ENCODE peak calls at places on chromosomes 7 and 10, in five cellular contexts. One of them, this sample, is unnamed.
A peak's percentile ranks its signal among the peaks of the same experiment; 100 is the strongest.

GRCh38 chr10:47164126-47164799 is 135.7 kb upstream of the GDF10 start:
- DNase-seq in coronary artery: no peak
- DNase-seq in IMR-90: peak; percentile 91
- DNase-seq in aorta: no peak
- DNase-seq in GM23248: peak; percentile 75
- DNase-seq in this sample: peak; percentile 93

GRCh38 chr7:150898475-150899011 is 46.2 kb downstream of the AOC1 start:
- DNase-seq in GM23248: peak; percentile 76
- DNase-seq in IMR-90: peak; percentile 48
- DNase-seq in aorta: peak; percentile 79
- DNase-seq in coronary artery: no peak
- DNase-seq in this sample: peak; percentile 65

GRCh38 chr7:138235207-138235606 is 158.9 kb downstream of the AKR1D1 start:
- DNase-seq in coronary artery: no peak
- DNase-seq in GM23248: no peak
- DNase-seq in IMR-90: no peak
- DNase-seq in aorta: no peak
- DNase-seq in this sample: no peak

GRCh38 chr7:69844264-69844868 is 246.1 kb downstream of the AUTS2 start:
- DNase-seq in coronary artery: no peak
- DNase-seq in IMR-90: no peak
- DNase-seq in GM23248: no peak
- DNase-seq in aorta: no peak
- DNase-seq in this sample: no peak

GRCh38 chr10:107390563-107390962 is 226.1 kb upstream of the SORCS1 start:
- DNase-seq in coronary artery: no peak
- DNase-seq in aorta: no peak
- DNase-seq in GM23248: no peak
- DNase-seq in IMR-90: no peak
- DNase-seq in this sample: no peak

GRCh38 chr7:133796778-133797177 is 330.4 kb upstream of the LRGUK start:
- DNase-seq in coronary artery: no peak
- DNase-seq in GM23248: no peak
- DNase-seq in aorta: no peak
- DNase-seq in IMR-90: no peak
- DNase-seq in this sample: no peak

GRCh38 chr10:73979428-73980407 is 18.2 kb upstream of the VCL start:
- DNase-seq in aorta: no peak
- DNase-seq in IMR-90: no peak
- DNase-seq in coronary artery: no peak
- DNase-seq in GM23248: no peak
- DNase-seq in this sample: no peak

GRCh38 chr7:103857435-103857834 is 132.0 kb downstream of the RELN start:
- DNase-seq in coronary artery: no peak
- DNase-seq in IMR-90: no peak
- DNase-seq in aorta: no peak
- DNase-seq in GM23248: no peak
- DNase-seq in this sample: no peak

GRCh38 chr7:130896898-130897514 is 163.0 kb upstream of the KLF14 start:
- DNase-seq in GM23248: peak; percentile 92
- DNase-seq in coronary artery: peak; percentile 85
- DNase-seq in IMR-90: peak; percentile 84
- DNase-seq in aorta: peak; percentile 80
- DNase-seq in this sample: no peak

GRCh38 chr10:11699546-11700097 is 42.6 kb upstream of the ECHDC3 start:
- DNase-seq in IMR-90: no peak
- DNase-seq in coronary artery: no peak
- DNase-seq in aorta: no peak
- DNase-seq in GM23248: no peak
- DNase-seq in this sample: no peak

GRCh38 chr7:36683111-36683510 is 41.2 kb downstream of the AOAH start:
- DNase-seq in GM23248: no peak
- DNase-seq in aorta: no peak
- DNase-seq in coronary artery: no peak
- DNase-seq in IMR-90: no peak
- DNase-seq in this sample: no peak

GRCh38 chr10:73650537-73651331 is 5.1 kb downstream of the SYNPO2L start:
- DNase-seq in IMR-90: peak; percentile 97
- DNase-seq in aorta: no peak
- DNase-seq in GM23248: peak; percentile 86
- DNase-seq in coronary artery: no peak
- DNase-seq in this sample: peak; percentile 90

GRCh38 chr7:67663644-67664043 is 667.0 kb downstream of the TYW1 start:
- DNase-seq in aorta: no peak
- DNase-seq in coronary artery: no peak
- DNase-seq in IMR-90: no peak
- DNase-seq in GM23248: no peak
- DNase-seq in this sample: no peak

GRCh38 chr10:91797077-91797690 is 1.0 kb upstream of the TNKS2 start:
- DNase-seq in coronary artery: no peak
- DNase-seq in IMR-90: no peak
- DNase-seq in GM23248: no peak
- DNase-seq in aorta: no peak
- DNase-seq in this sample: no peak

GRCh38 chr7:33764752-33765451 is 140.4 kb upstream of the BMPER start:
- DNase-seq in IMR-90: peak; percentile 93
- DNase-seq in GM23248: peak; percentile 94
- DNase-seq in aorta: no peak
- DNase-seq in coronary artery: no peak
- DNase-seq in this sample: peak; percentile 83

GRCh38 chr10:125076121-125076825 is 84.1 kb downstream of the CTBP2 start:
- DNase-seq in IMR-90: no peak
- DNase-seq in aorta: peak; percentile 24
- DNase-seq in coronary artery: no peak
- DNase-seq in GM23248: no peak
- DNase-seq in this sample: no peak

GRCh38 chr10:81978238-81978637 is 103.2 kb downstream of the NRG3 start:
- DNase-seq in aorta: no peak
- DNase-seq in GM23248: peak; percentile 9
- DNase-seq in IMR-90: no peak
- DNase-seq in coronary artery: no peak
- DNase-seq in this sample: no peak

GRCh38 chr10:91284486-91285090 is 64.1 kb downstream of the PCGF5 start:
- DNase-seq in GM23248: no peak
- DNase-seq in aorta: no peak
- DNase-seq in IMR-90: peak; percentile 59
- DNase-seq in coronary artery: no peak
- DNase-seq in this sample: no peak

GRCh38 chr10:104329754-104330153 is 8.5 kb downstream of the ITPRIP start:
- DNase-seq in aorta: peak; percentile 48
- DNase-seq in IMR-90: peak; percentile 84
- DNase-seq in coronary artery: no peak
- DNase-seq in GM23248: peak; percentile 96
- DNase-seq in this sample: peak; percentile 79

GRCh38 chr10:60778978-60779668 is 845 bp downstream of the CDK1 start:
- DNase-seq in GM23248: peak; percentile 48
- DNase-seq in coronary artery: no peak
- DNase-seq in aorta: peak; percentile 46
- DNase-seq in IMR-90: no peak
- DNase-seq in this sample: no peak

GRCh38 chr7:30134523-30135270 is at the start of gene MTURN:
- DNase-seq in aorta: peak; percentile 92
- DNase-seq in coronary artery: peak; percentile 92
- DNase-seq in GM23248: peak; percentile 97
- DNase-seq in IMR-90: peak; percentile 77
- DNase-seq in this sample: peak; percentile 69

GRCh38 chr7:144842377-144842851 is 6.6 kb upstream of the TPK1 start:
- DNase-seq in GM23248: no peak
- DNase-seq in IMR-90: no peak
- DNase-seq in aorta: peak; percentile 64
- DNase-seq in coronary artery: no peak
- DNase-seq in this sample: no peak

GRCh38 chr10:112160834-112161233 is 22.7 kb downstream of the GPAM start:
- DNase-seq in GM23248: peak; percentile 9
- DNase-seq in coronary artery: no peak
- DNase-seq in IMR-90: no peak
- DNase-seq in aorta: no peak
- DNase-seq in this sample: no peak

GRCh38 chr7:133512560-133512959 is 259.7 kb downstream of the EXOC4 start:
- DNase-seq in coronary artery: no peak
- DNase-seq in IMR-90: peak; percentile 94
- DNase-seq in GM23248: no peak
- DNase-seq in aorta: no peak
- DNase-seq in this sample: peak; percentile 84

GRCh38 chr7:482521-483083 is 37.0 kb downstream of the PDGFA start:
- DNase-seq in aorta: no peak
- DNase-seq in coronary artery: no peak
- DNase-seq in GM23248: no peak
- DNase-seq in IMR-90: no peak
- DNase-seq in this sample: no peak

GRCh38 chr10:11382187-11382586 is 229.3 kb downstream of the USP6NL start:
- DNase-seq in IMR-90: no peak
- DNase-seq in GM23248: no peak
- DNase-seq in aorta: no peak
- DNase-seq in coronary artery: no peak
- DNase-seq in this sample: no peak

GRCh38 chr7:2106920-2107319 is 125.8 kb downstream of the MAD1L1 start:
- DNase-seq in IMR-90: peak; percentile 67
- DNase-seq in aorta: no peak
- DNase-seq in coronary artery: no peak
- DNase-seq in GM23248: peak; percentile 40
- DNase-seq in this sample: peak; percentile 20

GRCh38 chr7:5382281-5383041 is 41.2 kb downstream of the TNRC18 start:
- DNase-seq in aorta: no peak
- DNase-seq in IMR-90: peak; percentile 15
- DNase-seq in coronary artery: no peak
- DNase-seq in GM23248: peak; percentile 38
- DNase-seq in this sample: peak; percentile 60

GRCh38 chr7:136874393-136875032 is 6.1 kb downstream of the CHRM2 start:
- DNase-seq in IMR-90: peak; percentile 73
- DNase-seq in aorta: no peak
- DNase-seq in GM23248: peak; percentile 42
- DNase-seq in coronary artery: no peak
- DNase-seq in this sample: no peak

GRCh38 chr10:73779539-73780197 is 2.2 kb upstream of the CHCHD1 start:
- DNase-seq in GM23248: no peak
- DNase-seq in IMR-90: no peak
- DNase-seq in aorta: peak; percentile 2
- DNase-seq in coronary artery: no peak
- DNase-seq in this sample: no peak

GRCh38 chr10:132834891-132835847 is 49.2 kb upstream of the NKX6-2 start:
- DNase-seq in GM23248: no peak
- DNase-seq in coronary artery: peak; percentile 63
- DNase-seq in IMR-90: no peak
- DNase-seq in aorta: peak; percentile 26
- DNase-seq in this sample: no peak

GRCh38 chr10:131561897-131562296 is 250.4 kb upstream of the TCERG1L start:
- DNase-seq in IMR-90: no peak
- DNase-seq in GM23248: no peak
- DNase-seq in coronary artery: peak; percentile 38
- DNase-seq in aorta: no peak
- DNase-seq in this sample: no peak
- H3K27ac ChIP-seq in IMR-90: no peak overlapping the region
- H3K27ac ChIP-seq in GM23248: no peak overlapping the region
- H3K27ac ChIP-seq in coronary artery: no peak overlapping the region
- H3K27ac ChIP-seq in aorta: no peak overlapping the region
- H3K27ac ChIP-seq in this sample: no peak overlapping the region

DNA sequence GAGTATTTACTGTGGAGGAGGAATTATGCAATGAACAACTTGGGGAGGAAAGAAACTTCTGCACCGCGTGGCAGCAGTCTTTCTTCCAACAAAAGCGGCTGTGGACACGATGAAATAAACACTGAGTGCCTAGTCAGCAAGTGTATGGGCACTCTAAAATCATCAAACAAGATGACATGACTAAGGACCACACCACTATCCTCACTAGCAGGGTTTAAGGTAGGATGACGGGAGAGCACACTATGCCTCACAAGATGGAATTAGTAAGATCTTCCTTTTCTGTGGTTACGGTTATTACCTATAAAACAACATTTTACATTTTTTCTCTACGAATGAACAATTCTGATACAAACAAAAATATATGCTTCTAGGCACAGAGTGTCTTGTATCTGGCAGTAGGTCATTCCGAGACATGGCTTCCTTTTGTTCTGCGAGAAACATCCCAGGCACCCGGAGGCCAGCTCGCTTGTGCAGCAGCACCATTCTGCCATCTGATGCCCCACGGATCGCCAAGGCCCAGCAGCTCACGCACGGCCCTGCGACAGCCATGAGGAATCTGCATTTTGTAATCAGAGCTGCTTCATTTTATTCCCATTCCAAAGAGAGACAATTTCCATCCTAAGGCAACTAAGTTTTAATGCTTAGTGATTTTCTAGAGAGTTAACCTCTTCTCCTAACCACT is 54.1 kb upstream of the NCAPG2 start:
- DNase-seq in coronary artery: no peak
- DNase-seq in IMR-90: no peak
- DNase-seq in GM23248: no peak
- DNase-seq in aorta: no peak
- DNase-seq in this sample: no peak
- H3K27ac ChIP-seq in coronary artery: no peak overlapping the region
- H3K27ac ChIP-seq in IMR-90: no peak overlapping the region
- H3K27ac ChIP-seq in GM23248: no peak overlapping the region
- H3K27ac ChIP-seq in aorta: no peak overlapping the region
- H3K27ac ChIP-seq in this sample: no peak overlapping the region

GRCh38 chr7:47474937-47475879 is 106.7 kb downstream of the TNS3 start:
- DNase-seq in GM23248: peak; percentile 98
- DNase-seq in coronary artery: peak; percentile 96
- DNase-seq in aorta: peak; percentile 96
- DNase-seq in IMR-90: peak; percentile 96
- DNase-seq in this sample: peak; percentile 94

GRCh38 chr7:47471831-47472230 is 110.1 kb downstream of the TNS3 start:
- DNase-seq in aorta: no peak
- DNase-seq in coronary artery: no peak
- DNase-seq in IMR-90: no peak
- DNase-seq in GM23248: peak; percentile 14
- DNase-seq in this sample: no peak

GRCh38 chr7:47472444-47473157 is 109.3 kb downstream of the TNS3 start:
- DNase-seq in coronary artery: no peak
- DNase-seq in GM23248: no peak
- DNase-seq in IMR-90: no peak
- DNase-seq in aorta: peak; percentile 47
- DNase-seq in this sample: no peak

GRCh38 chr7:47474211-47474936 is 107.5 kb downstream of the TNS3 start:
- DNase-seq in GM23248: no peak
- DNase-seq in IMR-90: peak; percentile 28
- DNase-seq in coronary artery: no peak
- DNase-seq in aorta: peak; percentile 17
- DNase-seq in this sample: no peak

GRCh38 chr7:47473499-47474210 is 108.3 kb downstream of the TNS3 start:
- DNase-seq in aorta: peak; percentile 78
- DNase-seq in GM23248: peak; percentile 38
- DNase-seq in coronary artery: no peak
- DNase-seq in IMR-90: peak; percentile 58
- DNase-seq in this sample: no peak
- H3K27ac ChIP-seq in aorta: no peak overlapping the region
- H3K27ac ChIP-seq in GM23248: no peak overlapping the region
- H3K27ac ChIP-seq in coronary artery: peak overlapping the region; percentile 77
- H3K27ac ChIP-seq in IMR-90: no peak overlapping the region
- H3K27ac ChIP-seq in this sample: no peak overlapping the region

DNA sequence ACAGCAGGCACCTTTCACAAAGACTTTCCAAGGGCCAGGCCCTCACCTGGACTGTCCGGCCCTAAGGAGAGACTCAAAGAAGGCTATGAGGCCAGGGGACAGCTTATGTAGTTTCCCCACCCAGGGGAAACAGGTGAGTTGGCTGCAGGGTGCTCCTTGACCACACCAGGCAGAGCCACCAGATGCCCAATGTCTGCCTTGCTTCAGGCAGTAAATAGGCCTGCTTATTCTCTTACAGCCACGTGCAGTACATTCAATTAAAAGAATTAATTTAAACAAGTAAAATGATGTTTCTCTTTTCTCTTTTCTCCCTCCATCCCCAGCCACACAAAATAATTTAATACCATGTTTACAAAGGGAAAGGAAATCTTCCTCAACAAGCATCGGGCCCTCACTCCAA is 66.6 kb upstream of the ABLIM1 start:
- DNase-seq in IMR-90: no peak
- DNase-seq in aorta: no peak
- DNase-seq in GM23248: no peak
- DNase-seq in coronary artery: no peak
- DNase-seq in this sample: no peak
- H3K27ac ChIP-seq in IMR-90: no peak overlapping the region
- H3K27ac ChIP-seq in aorta: no peak overlapping the region
- H3K27ac ChIP-seq in GM23248: no peak overlapping the region
- H3K27ac ChIP-seq in coronary artery: no peak overlapping the region
- H3K27ac ChIP-seq in this sample: no peak overlapping the region